ENCODE peak calls at places on chromosomes 12 and 14, in four cellular contexts. F is GM12878, X is heart left ventricle, S is transverse colon. C is an unnamed sample.

GRCh38 chr12:27751386-27752047 is 28.5 kb upstream of the KLHL42 start:
- DNase-seq in F (no peak), X (no peak), S (peak), C (no peak)

GRCh38 chr14:23119362-23120327 is 590 bp upstream of the CEBPE start:
- DNase-seq in F (no peak), X (no peak), S (no peak), C (peak)

GRCh38 chr12:96824074-96824837 is 82.8 kb upstream of the NEDD1 start:
- DNase-seq in F (no peak), X (no peak), S (no peak), C (peak)

GRCh38 chr14:67962215-67962644 is 142.7 kb downstream of the RAD51B start:
- DNase-seq in F (peak), X (no peak), S (no peak), C (peak)

GRCh38 chr12:58886474-58886873 is 33.8 kb downstream of the LRIG3 start:
- DNase-seq in F (no peak), X (no peak), S (no peak), C (no peak)

GRCh38 chr14:103067231-103067954 is 10.0 kb upstream of the CDC42BPB start:
- DNase-seq in F (no peak), X (no peak), S (peak), C (no peak)

GRCh38 chr12:26906704-26907103 is 31.1 kb downstream of the INTS13 start:
- DNase-seq in F (no peak), X (no peak), S (no peak), C (no peak)

GRCh38 chr12:12563529-12563928 is 866 bp upstream of the DUSP16 start:
- DNase-seq in F (no peak), X (no peak), S (no peak), C (no peak)

GRCh38 chr12:60191676-60192359 is 596.0 kb downstream of the SLC16A7 start:
- DNase-seq in F (no peak), X (no peak), S (no peak), C (no peak)

GRCh38 chr14:54955143-54955542 is 52.5 kb upstream of the GCH1 start:
- DNase-seq in F (no peak), X (no peak), S (no peak), C (no peak)

GRCh38 chr14:55130194-55130550 is 1.1 kb downstream of the LGALS3 start:
- DNase-seq in F (no peak), X (no peak), S (no peak), C (no peak)

GRCh38 chr14:69317392-69317755 is 57.4 kb downstream of the GALNT16 start:
- DNase-seq in F (no peak), X (no peak), S (no peak), C (no peak)

GRCh38 chr14:68384335-68384734 is 408.5 kb downstream of the ZFP36L1 start:
- DNase-seq in F (no peak), X (no peak), S (peak), C (no peak)

GRCh38 chr12:88391556-88391955 is 188.7 kb downstream of the KITLG start:
- DNase-seq in F (no peak), X (no peak), S (no peak), C (peak)

GRCh38 chr12:5371636-5372035 is 60.3 kb upstream of the NTF3 start:
- DNase-seq in F (no peak), X (no peak), S (no peak), C (no peak)

GRCh38 chr14:50040401-50040775 is 76.0 kb downstream of the VCPKMT start:
- DNase-seq in F (no peak), X (no peak), S (peak), C (no peak)

GRCh38 chr14:58772814-58773620 is 135.3 kb downstream of the DACT1 start:
- DNase-seq in F (no peak), X (no peak), S (no peak), C (no peak)

GRCh38 chr14:85523624-85524023 is 6.3 kb upstream of the FLRT2 start:
- DNase-seq in F (no peak), X (no peak), S (no peak), C (no peak)

GRCh38 chr12:25458047-25458552 is 95.0 kb downstream of the LMNTD1 start:
- DNase-seq in F (no peak), X (no peak), S (no peak), C (no peak)

GRCh38 chr12:94207467-94208432 is 59.4 kb downstream of the PLXNC1 start:
- DNase-seq in F (peak), X (no peak), S (peak), C (peak)

GRCh38 chr14:22540811-22541360 is 48.1 kb downstream of the DAD1 start:
- DNase-seq in F (no peak), X (no peak), S (no peak), C (no peak)

GRCh38 chr12:111775205-111776193 is 8.8 kb downstream of the ALDH2 start:
- DNase-seq in F (peak), X (peak), S (peak), C (peak)

GRCh38 chr14:90397401-90398314 is 829 bp downstream of the CALM1 start:
- DNase-seq in F (no peak), X (peak), S (peak), C (peak)

GRCh38 chr12:10182662-10183061 is 3.8 kb downstream of the TMEM52B start:
- DNase-seq in F (no peak), X (no peak), S (no peak), C (no peak)

GRCh38 chr14:72254202-72254939 is 322.1 kb downstream of the RGS6 start:
- DNase-seq in F (no peak), X (no peak), S (no peak), C (no peak)

GRCh38 chr14:89853976-89854693 is 100.4 kb downstream of the EFCAB11 start:
- DNase-seq in F (no peak), X (no peak), S (no peak), C (no peak)

GRCh38 chr12:72511906-72512305 is 239.7 kb downstream of the TRHDE start:
- DNase-seq in F (no peak), X (no peak), S (no peak), C (no peak)

GRCh38 chr12:38669530-38669929 is 235.9 kb downstream of the CPNE8 start:
- DNase-seq in F (no peak), X (no peak), S (no peak), C (no peak)

GRCh38 chr12:27193854-27194544 is 50.1 kb upstream of the STK38L start:
- DNase-seq in F (no peak), X (peak), S (peak), C (no peak)

DNA sequence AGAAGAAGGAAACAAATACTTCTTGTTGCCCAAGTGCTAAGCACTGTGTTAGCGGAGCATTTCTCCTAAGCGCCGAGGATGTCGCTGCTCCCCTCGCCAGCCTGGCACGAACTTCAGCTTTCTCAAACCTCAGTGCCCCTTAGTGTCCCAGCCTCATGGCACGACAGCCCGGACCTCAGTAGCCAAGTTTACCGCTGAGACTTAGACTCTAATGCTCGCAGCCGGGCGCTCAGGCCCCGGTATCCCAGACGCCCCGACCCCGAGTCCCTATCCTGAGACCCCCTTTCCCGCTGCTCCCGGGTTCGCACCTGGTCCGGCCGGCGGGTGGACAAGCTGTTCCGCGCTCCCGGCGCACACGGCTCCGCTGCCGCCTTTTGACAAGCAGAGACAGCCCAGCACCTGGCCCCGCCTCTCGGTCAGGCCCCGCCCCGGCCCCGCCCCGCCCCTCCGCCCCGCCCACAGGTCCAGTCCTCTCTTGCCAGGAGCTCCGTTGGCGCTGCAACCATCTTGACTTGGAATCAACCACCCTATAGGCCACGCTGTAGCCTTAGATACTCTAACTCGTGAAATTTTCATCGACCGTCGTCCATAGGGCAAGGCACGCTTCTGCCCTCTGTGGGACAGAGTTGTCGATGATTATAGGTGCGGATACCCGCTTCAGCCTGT is at the start of gene VDR:
- DNase-seq in F (no peak), X (peak), S (peak), C (peak)
- TF ChIP-seq CTCF in F (no peak), X (peak), S (peak), C (peak)

GRCh38 chr12:57726151-57726883 is 12.2 kb downstream of the AGAP2 start:
- DNase-seq in F (no peak), X (peak), S (peak), C (no peak)
- TF ChIP-seq CTCF in F (no peak), X (peak), S (peak), C (peak)

GRCh38 chr12:116266220-116266619 is 11.3 kb downstream of the MED13L start:
- DNase-seq in F (no peak), X (no peak), S (no peak), C (no peak)
- TF ChIP-seq CTCF in F (no peak), X (no peak), S (no peak), C (no peak)

GRCh38 chr12:53251477-53252348 is 16.4 kb upstream of the ESPL1 start:
- DNase-seq in F (peak), X (peak), S (peak), C (peak)
- TF ChIP-seq CTCF in F (peak), X (peak), S (no peak), C (peak)

DNA sequence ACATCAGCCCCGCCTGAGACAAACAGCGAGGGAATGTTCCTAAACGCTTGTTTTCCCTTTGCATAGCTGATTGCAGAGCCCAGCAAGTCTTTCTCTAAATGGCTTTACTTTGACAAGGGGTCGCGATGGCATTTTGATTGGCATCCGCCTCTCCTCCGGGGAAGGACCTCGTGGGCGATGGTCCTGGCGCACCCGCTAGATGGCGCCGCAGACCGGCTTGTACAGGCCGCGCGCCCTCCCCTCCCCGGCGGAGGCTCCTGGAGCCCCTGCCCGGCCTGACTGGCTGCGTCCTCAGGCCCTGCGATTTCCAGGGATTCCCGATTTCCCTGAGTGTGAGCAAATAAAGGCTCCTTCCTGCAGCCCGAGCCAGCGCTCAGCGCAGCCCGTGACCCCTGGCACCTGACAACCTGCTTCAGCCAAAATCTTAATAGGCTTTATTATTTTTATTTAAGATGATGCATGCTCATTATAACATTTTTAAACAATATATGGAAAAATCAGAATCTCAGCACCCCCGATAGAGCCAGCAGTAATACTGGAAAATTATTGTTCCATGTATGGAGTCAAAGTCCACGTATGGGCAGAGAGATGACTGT is 468.3 kb downstream of the AACS start:
- DNase-seq in F (no peak), X (no peak), S (peak), C (peak)
- TF ChIP-seq CTCF in F (peak), X (peak), S (peak), C (peak)

GRCh38 chr14:24312736-24313507 is 1.6 kb downstream of the LTB4R start:
- DNase-seq in F (no peak), X (no peak), S (peak), C (no peak)

GRCh38 chr14:24309538-24310386 is at the start of gene LTB4R2:
- DNase-seq in F (no peak), X (no peak), S (no peak), C (no peak)

GRCh38 chr14:24311837-24312615 is 724 bp downstream of the LTB4R start:
- DNase-seq in F (no peak), X (no peak), S (no peak), C (no peak)

GRCh38 chr14:24310387-24310665 is 386 bp downstream of the LTB4R2 start:
- DNase-seq in F (no peak), X (no peak), S (peak), C (no peak)

DNA sequence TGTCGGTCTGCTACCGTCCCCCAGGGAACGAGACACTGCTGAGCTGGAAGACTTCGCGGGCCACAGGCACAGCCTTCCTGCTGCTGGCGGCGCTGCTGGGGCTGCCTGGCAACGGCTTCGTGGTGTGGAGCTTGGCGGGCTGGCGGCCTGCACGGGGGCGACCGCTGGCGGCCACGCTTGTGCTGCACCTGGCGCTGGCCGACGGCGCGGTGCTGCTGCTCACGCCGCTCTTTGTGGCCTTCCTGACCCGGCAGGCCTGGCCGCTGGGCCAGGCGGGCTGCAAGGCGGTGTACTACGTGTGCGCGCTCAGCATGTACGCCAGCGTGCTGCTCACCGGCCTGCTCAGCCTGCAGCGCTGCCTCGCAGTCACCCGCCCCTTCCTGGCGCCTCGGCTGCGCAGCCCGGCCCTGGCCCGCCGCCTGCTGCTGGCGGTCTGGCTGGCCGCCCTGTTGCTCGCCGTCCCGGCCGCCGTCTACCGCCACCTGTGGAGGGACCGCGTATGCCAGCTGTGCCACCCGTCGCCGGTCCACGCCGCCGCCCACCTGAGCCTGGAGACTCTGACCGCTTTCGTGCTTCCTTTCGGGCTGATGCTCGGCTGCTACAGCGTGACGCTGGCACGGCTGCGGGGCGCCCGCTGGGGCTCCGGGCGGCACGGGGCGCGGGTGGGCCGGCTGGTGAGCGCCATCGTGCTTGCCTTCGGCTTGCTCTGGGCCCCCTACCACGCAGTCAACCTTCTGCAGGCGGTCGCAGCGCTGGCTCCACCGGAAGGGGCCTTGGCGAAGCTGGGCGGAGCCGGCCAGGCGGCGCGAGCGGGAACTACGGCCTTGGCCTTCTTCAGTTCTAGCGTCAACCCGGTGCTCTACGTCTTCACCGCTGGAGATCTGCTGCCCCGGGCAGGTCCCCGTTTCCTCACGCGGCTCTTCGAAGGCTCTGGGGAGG is at the start of gene LTB4R:
- DNase-seq in F (no peak), X (peak), S (peak), C (peak)
- TF ChIP-seq CTCF in F (peak), X (peak), S (peak), C (no peak)

DNA sequence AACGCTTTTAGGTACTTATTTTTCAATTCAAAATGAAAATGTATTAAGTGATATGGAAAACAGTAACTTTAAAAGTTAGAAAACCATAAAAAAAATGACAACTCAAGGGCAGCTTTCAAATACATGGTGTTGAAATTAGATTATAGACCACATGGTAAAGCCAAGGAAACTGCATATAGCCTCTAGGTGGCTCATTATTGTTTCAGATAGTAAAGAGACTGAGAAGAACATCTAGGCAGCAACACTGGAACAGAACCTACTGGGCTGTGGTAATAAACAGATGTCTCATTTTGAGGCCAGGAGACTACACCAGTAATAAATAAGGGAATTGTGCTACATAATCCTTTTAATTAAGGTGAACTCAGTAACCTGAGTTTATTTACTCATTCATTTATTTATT is 13.0 kb downstream of the FBXO33 start:
- DNase-seq in F (no peak), X (no peak), S (no peak), C (no peak)
- TF ChIP-seq CTCF in F (no peak), X (no peak), S (no peak), C (no peak)

GRCh38 chr12:55743131-55743921 is 404 bp downstream of the GDF11 start:
- DNase-seq in F (no peak), X (peak), S (peak), C (peak)
- TF ChIP-seq CTCF in F (no peak), X (no peak), S (no peak), C (peak)

DNA sequence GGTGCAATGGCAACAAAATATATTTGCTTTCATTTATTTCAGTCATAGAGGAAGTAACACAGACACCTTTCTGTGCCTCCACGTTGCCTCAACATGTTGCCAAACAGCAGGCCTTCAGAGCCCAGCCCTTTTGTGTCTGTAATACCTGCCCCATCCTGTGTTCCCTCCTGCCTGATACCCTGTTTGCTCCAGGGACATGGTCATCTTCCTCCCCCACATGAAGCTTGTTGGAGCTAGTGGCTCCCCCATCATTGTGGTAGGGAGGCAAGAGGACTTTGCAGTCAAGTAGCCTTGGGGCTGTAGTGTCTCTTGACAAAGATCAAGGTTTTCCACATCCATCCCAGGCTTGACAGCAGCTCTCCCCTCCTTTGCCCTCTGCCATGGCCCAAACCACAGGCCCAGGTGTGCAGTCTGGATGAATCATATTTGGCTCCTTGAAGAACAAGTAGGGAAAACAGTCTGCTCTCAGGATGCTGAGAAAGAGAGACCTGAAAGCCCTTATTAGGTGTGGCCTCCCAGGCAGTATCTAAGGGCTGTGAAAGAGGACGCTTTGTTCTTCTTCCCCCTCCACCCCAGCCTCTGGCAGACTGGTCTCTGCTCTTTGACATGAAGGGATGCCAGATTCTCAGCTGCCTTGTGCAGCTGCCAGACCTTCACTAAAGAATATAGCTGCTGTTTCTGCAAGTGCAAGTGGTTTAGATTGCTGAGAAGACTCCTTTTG is 329.0 kb downstream of the C12orf75 start:
- DNase-seq in F (no peak), X (no peak), S (no peak), C (no peak)
- TF ChIP-seq CTCF in F (no peak), X (no peak), S (no peak), C (no peak)

DNA sequence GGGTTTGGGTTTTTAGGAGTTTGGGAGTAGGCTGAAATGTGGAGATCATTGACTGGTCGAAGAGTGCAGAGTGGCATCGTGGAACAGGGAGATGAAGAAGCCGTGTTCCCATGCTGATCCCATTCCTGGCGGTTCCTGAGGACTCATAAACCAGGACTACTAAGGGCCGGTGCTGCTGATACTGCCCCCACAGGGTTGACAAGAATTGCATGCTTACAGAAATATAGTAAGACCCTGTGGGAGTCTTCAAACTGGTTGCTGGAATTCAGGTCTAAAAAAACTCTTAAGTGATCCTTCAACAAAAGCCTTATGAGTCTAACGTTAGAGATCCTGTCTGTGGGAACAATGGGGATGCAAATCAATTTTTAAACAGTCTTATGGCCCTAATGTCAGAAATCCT is 64.0 kb upstream of the ARHGAP5 start:
- DNase-seq in F (no peak), X (no peak), S (no peak), C (no peak)
- TF ChIP-seq CTCF in F (no peak), X (no peak), S (no peak), C (no peak)

C was measured in GM06990.